ENCODE peak calls at places on chromosomes 6 and 20, in ten cellular contexts. L is EL; U is effector CD4-positive, alpha-beta T cell; P is NK-92 treated with Interleukin-12 subunit alpha and Interleukin-12 subunit beta, amount 100 ng/mL, for 24 hours; K is fibroblast of the aortic adventitia; Y is mesothelial cell of epicardium; R is NCI-H748 treated with DMSO at 0.1 percent for 48 hours; B is stimulated activated CD4-positive, alpha-beta T cell treated with anti-CD3 and anti-CD28 coated beads, TNF-alpha, amount 100 ng/mL, for 1 hour; F is NCI-H1417; H is HAP-1. G is an unnamed sample.

GRCh38 chr6:16793828-16794412 is 32.7 kb upstream of the ATXN1 start:
- DNase-seq in Y (no peak), H (no peak), F (no peak), R (no peak), P (no peak), U (no peak), K (peak; percentile 16), L (no peak), B (no peak), G (no peak)

GRCh38 chr6:136331461-136331860 is 41.8 kb upstream of the BCLAF1 start:
- DNase-seq in U (no peak), L (no peak), K (no peak), P (no peak), Y (no peak), R (no peak), F (no peak), H (no peak), B (no peak), G (no peak)

GRCh38 chr20:63494420-63495166 is 4.3 kb downstream of the EEF1A2 start:
- DNase-seq in U (no peak), Y (no peak), P (no peak), L (no peak), K (no peak), F (no peak), H (no peak), B (no peak), R (no peak), G (no peak)

GRCh38 chr20:10492065-10492464 is 57.0 kb downstream of the SLX4IP start:
- DNase-seq in F (no peak), Y (no peak), B (no peak), U (no peak), R (no peak), P (no peak), L (peak; percentile 45), H (no peak), K (peak; percentile 53), G (no peak)

GRCh38 chr6:111129003-111129402 is 41.7 kb downstream of the SLC16A10 start:
- DNase-seq in F (no peak), Y (no peak), L (no peak), U (no peak), H (no peak), K (peak; percentile 5), R (no peak), B (no peak), P (no peak), G (no peak)

GRCh38 chr6:158793432-158793831 is 25.7 kb downstream of the EZR start:
- DNase-seq in B (no peak), U (no peak), L (peak; percentile 57), P (no peak), H (peak; percentile 47), R (peak; percentile 18), F (no peak), K (peak; percentile 53), Y (no peak), G (no peak)

GRCh38 chr20:44074252-44075151 is 112.5 kb downstream of the JPH2 start:
- DNase-seq in U (no peak), L (peak; percentile 48), Y (no peak), H (no peak), P (no peak), B (no peak), F (peak; percentile 42), K (peak; percentile 66), R (no peak), G (no peak)

GRCh38 chr6:84623956-84624680 is 140.3 kb downstream of the TBX18 start:
- DNase-seq in Y (no peak), H (no peak), U (no peak), P (no peak), L (peak; percentile 93), F (no peak), B (no peak), R (no peak), K (peak; percentile 91), G (no peak)

GRCh38 chr20:63005240-63005861 is 1.4 kb downstream of the BHLHE23 start:
- DNase-seq in F (no peak), R (no peak), L (no peak), K (no peak), H (no peak), P (no peak), U (no peak), Y (no peak), B (no peak), G (no peak)

GRCh38 chr20:9576695-9577094 is 62.3 kb downstream of the LAMP5 start:
- DNase-seq in F (no peak), U (no peak), P (no peak), K (no peak), Y (no peak), R (no peak), H (no peak), B (no peak), L (no peak), G (no peak)

GRCh38 chr20:13148402-13148801 is 72.7 kb upstream of the ISM1 start:
- DNase-seq in R (no peak), Y (no peak), K (no peak), B (no peak), F (no peak), L (no peak), H (no peak), P (no peak), U (no peak), G (no peak)

GRCh38 chr6:12911387-12911960 is 194.9 kb downstream of the PHACTR1 start:
- DNase-seq in B (no peak), P (no peak), F (peak; percentile 23), U (no peak), Y (no peak), H (peak; percentile 52), K (peak; percentile 57), R (peak; percentile 61), L (peak; percentile 36), G (no peak)

GRCh38 chr20:50192364-50193168 is 1.9 kb downstream of the CEBPB start:
- DNase-seq in R (no peak), U (peak; percentile 68), F (peak; percentile 81), B (peak; percentile 49), P (peak; percentile 68), Y (peak; percentile 64), K (peak; percentile 95), L (peak; percentile 92), H (no peak), G (peak; percentile 52)

GRCh38 chr20:34110025-34111013 is 1.7 kb downstream of the EIF2S2 start:
- DNase-seq in F (no peak), U (no peak), Y (no peak), L (peak; percentile 13), B (no peak), R (no peak), H (peak; percentile 6), K (peak; percentile 41), P (no peak), G (no peak)

GRCh38 chr6:1952726-1953360 is 292.6 kb downstream of the GMDS start:
- DNase-seq in F (no peak), Y (no peak), P (no peak), L (peak; percentile 97), H (no peak), K (peak; percentile 83), U (no peak), B (no peak), R (no peak), G (no peak)

GRCh38 chr6:114810468-114810867 is 467.6 kb upstream of the HS3ST5 start:
- DNase-seq in U (no peak), R (no peak), B (no peak), F (no peak), H (no peak), Y (no peak), K (no peak), L (no peak), P (no peak), G (no peak)

GRCh38 chr6:109493865-109494264 is 10.8 kb upstream of the ZBTB24 start:
- DNase-seq in L (no peak), R (no peak), Y (no peak), K (no peak), H (no peak), U (no peak), B (no peak), P (no peak), F (no peak), G (no peak)

GRCh38 chr20:64145458-64146300 is 18.6 kb upstream of the MYT1 start:
- DNase-seq in H (no peak), P (no peak), Y (no peak), B (no peak), R (no peak), K (no peak), F (no peak), L (no peak), U (no peak), G (no peak)

GRCh38 chr6:33995046-33995872 is 150.6 kb downstream of the GRM4 start:
- DNase-seq in R (no peak), P (no peak), U (no peak), F (peak; percentile 36), L (no peak), B (no peak), Y (no peak), H (no peak), K (no peak), G (no peak)

G was measured in activated CD4-positive, CD25-positive, alpha-beta regulatory T cell.